ENCODE peak calls at places on chromosomes 5 and 9, in seven cellular contexts. One of them, this sample, is unnamed.

GRCh38 chr5:153964201-153965101 is 74.3 kb downstream of the FAM114A2 start:
- DNase-seq in pancreas: no peak
- DNase-seq in GM23338: peak; percentile 22
- DNase-seq in fibroblast of lung: no peak
- DNase-seq in lung: no peak
- DNase-seq in cardiac fibroblast: no peak
- DNase-seq in thyroid gland: no peak
- DNase-seq in this sample: no peak

GRCh38 chr5:31990701-31991110 is 183.4 kb downstream of the GOLPH3 start:
- DNase-seq in pancreas: no peak
- DNase-seq in GM23338: no peak
- DNase-seq in fibroblast of lung: no peak
- DNase-seq in lung: no peak
- DNase-seq in cardiac fibroblast: no peak
- DNase-seq in thyroid gland: no peak
- DNase-seq in this sample: peak; percentile 90

GRCh38 chr9:5799314-5799713 is 33.6 kb downstream of the ERMP1 start:
- DNase-seq in pancreas: no peak
- DNase-seq in GM23338: peak; percentile 51
- DNase-seq in fibroblast of lung: peak; percentile 74
- DNase-seq in lung: no peak
- DNase-seq in cardiac fibroblast: peak; percentile 75
- DNase-seq in thyroid gland: peak; percentile 37
- DNase-seq in this sample: peak; percentile 57

GRCh38 chr5:124774002-124774318 is 27.5 kb upstream of the ZNF608 start:
- DNase-seq in pancreas: no peak
- DNase-seq in GM23338: no peak
- DNase-seq in fibroblast of lung: no peak
- DNase-seq in lung: no peak
- DNase-seq in cardiac fibroblast: no peak
- DNase-seq in thyroid gland: no peak
- DNase-seq in this sample: no peak

GRCh38 chr5:127875235-127876021 is 172.2 kb downstream of the CCDC192 start:
- DNase-seq in pancreas: peak; percentile 44
- DNase-seq in GM23338: peak; percentile 76
- DNase-seq in fibroblast of lung: peak; percentile 78
- DNase-seq in lung: no peak
- DNase-seq in cardiac fibroblast: peak; percentile 78
- DNase-seq in thyroid gland: peak; percentile 39
- DNase-seq in this sample: peak; percentile 55

GRCh38 chr9:77909306-77909705 is 122.3 kb downstream of the GNAQ start:
- DNase-seq in pancreas: no peak
- DNase-seq in GM23338: no peak
- DNase-seq in fibroblast of lung: no peak
- DNase-seq in lung: no peak
- DNase-seq in cardiac fibroblast: no peak
- DNase-seq in thyroid gland: no peak
- DNase-seq in this sample: no peak

GRCh38 chr5:161685461-161685860 is at the start of gene GABRA6:
- DNase-seq in pancreas: no peak
- DNase-seq in GM23338: no peak
- DNase-seq in fibroblast of lung: no peak
- DNase-seq in lung: no peak
- DNase-seq in cardiac fibroblast: no peak
- DNase-seq in thyroid gland: no peak
- DNase-seq in this sample: no peak

GRCh38 chr5:1095302-1096016 is 16.4 kb downstream of the SLC12A7 start:
- DNase-seq in pancreas: no peak
- DNase-seq in GM23338: no peak
- DNase-seq in fibroblast of lung: no peak
- DNase-seq in lung: no peak
- DNase-seq in cardiac fibroblast: no peak
- DNase-seq in thyroid gland: no peak
- DNase-seq in this sample: no peak

GRCh38 chr9:30197954-30198353 is 2186.5 kb upstream of the ACO1 start:
- DNase-seq in pancreas: no peak
- DNase-seq in GM23338: peak; percentile 18
- DNase-seq in fibroblast of lung: no peak
- DNase-seq in lung: no peak
- DNase-seq in cardiac fibroblast: no peak
- DNase-seq in thyroid gland: no peak
- DNase-seq in this sample: peak; percentile 54

GRCh38 chr9:136081826-136082495 is 13.1 kb downstream of the NACC2 start:
- DNase-seq in pancreas: no peak
- DNase-seq in GM23338: no peak
- DNase-seq in fibroblast of lung: no peak
- DNase-seq in lung: no peak
- DNase-seq in cardiac fibroblast: no peak
- DNase-seq in thyroid gland: no peak
- DNase-seq in this sample: no peak

GRCh38 chr9:38141751-38142150 is 72.7 kb upstream of the SHB start:
- DNase-seq in pancreas: no peak
- DNase-seq in GM23338: no peak
- DNase-seq in fibroblast of lung: peak; percentile 61
- DNase-seq in lung: no peak
- DNase-seq in cardiac fibroblast: peak; percentile 56
- DNase-seq in thyroid gland: no peak
- DNase-seq in this sample: peak; percentile 35

GRCh38 chr5:1815881-1816292 is 14.7 kb downstream of the NDUFS6 start:
- DNase-seq in pancreas: no peak
- DNase-seq in GM23338: no peak
- DNase-seq in fibroblast of lung: no peak
- DNase-seq in lung: no peak
- DNase-seq in cardiac fibroblast: no peak
- DNase-seq in thyroid gland: no peak
- DNase-seq in this sample: no peak

GRCh38 chr5:125326114-125326513 is 579.7 kb upstream of the ZNF608 start:
- DNase-seq in pancreas: peak; percentile 23
- DNase-seq in GM23338: no peak
- DNase-seq in fibroblast of lung: peak; percentile 83
- DNase-seq in lung: peak; percentile 36
- DNase-seq in cardiac fibroblast: peak; percentile 74
- DNase-seq in thyroid gland: peak; percentile 6
- DNase-seq in this sample: peak; percentile 87

GRCh38 chr9:12813960-12814876 is 39.4 kb downstream of the LURAP1L start:
- DNase-seq in pancreas: peak; percentile 60
- DNase-seq in GM23338: no peak
- DNase-seq in fibroblast of lung: peak; percentile 100
- DNase-seq in lung: peak; percentile 50
- DNase-seq in cardiac fibroblast: peak; percentile 99
- DNase-seq in thyroid gland: peak; percentile 8
- DNase-seq in this sample: peak; percentile 100

GRCh38 chr9:33170464-33171156 is 3.5 kb upstream of the B4GALT1 start:
- DNase-seq in pancreas: peak; percentile 46
- DNase-seq in GM23338: peak; percentile 63
- DNase-seq in fibroblast of lung: peak; percentile 34
- DNase-seq in lung: peak; percentile 47
- DNase-seq in cardiac fibroblast: peak; percentile 37
- DNase-seq in thyroid gland: peak; percentile 61
- DNase-seq in this sample: peak; percentile 53

GRCh38 chr5:166725585-166725984 is 1565.9 kb upstream of the WWC1 start:
- DNase-seq in pancreas: no peak
- DNase-seq in GM23338: no peak
- DNase-seq in fibroblast of lung: no peak
- DNase-seq in lung: no peak
- DNase-seq in cardiac fibroblast: no peak
- DNase-seq in thyroid gland: no peak
- DNase-seq in this sample: no peak

GRCh38 chr5:125696762-125697161 is 726.4 kb upstream of the GRAMD2B start:
- DNase-seq in pancreas: no peak
- DNase-seq in GM23338: no peak
- DNase-seq in fibroblast of lung: peak; percentile 78
- DNase-seq in lung: no peak
- DNase-seq in cardiac fibroblast: peak; percentile 65
- DNase-seq in thyroid gland: no peak
- DNase-seq in this sample: peak; percentile 62

GRCh38 chr9:91978739-91979414 is 28.8 kb upstream of the ROR2 start:
- DNase-seq in pancreas: no peak
- DNase-seq in GM23338: peak; percentile 69
- DNase-seq in fibroblast of lung: peak; percentile 75
- DNase-seq in lung: no peak
- DNase-seq in cardiac fibroblast: peak; percentile 85
- DNase-seq in thyroid gland: peak; percentile 26
- DNase-seq in this sample: peak; percentile 53

GRCh38 chr9:118478752-118479151 is 774.5 kb downstream of the TLR4 start:
- DNase-seq in pancreas: no peak
- DNase-seq in GM23338: no peak
- DNase-seq in fibroblast of lung: no peak
- DNase-seq in lung: no peak
- DNase-seq in cardiac fibroblast: no peak
- DNase-seq in thyroid gland: no peak
- DNase-seq in this sample: no peak

GRCh38 chr5:171412186-171412585 is 7.3 kb upstream of the FGF18 start:
- DNase-seq in pancreas: no peak
- DNase-seq in GM23338: no peak
- DNase-seq in fibroblast of lung: no peak
- DNase-seq in lung: no peak
- DNase-seq in cardiac fibroblast: no peak
- DNase-seq in thyroid gland: no peak
- DNase-seq in this sample: no peak

GRCh38 chr9:109031241-109031640 is 17.9 kb upstream of the CTNNAL1 start:
- DNase-seq in pancreas: no peak
- DNase-seq in GM23338: no peak
- DNase-seq in fibroblast of lung: peak; percentile 20
- DNase-seq in lung: no peak
- DNase-seq in cardiac fibroblast: peak; percentile 83
- DNase-seq in thyroid gland: no peak
- DNase-seq in this sample: peak; percentile 84

GRCh38 chr9:121567142-121568100 is 67.8 kb upstream of the GGTA1 start:
- DNase-seq in pancreas: no peak
- DNase-seq in GM23338: peak; percentile 20
- DNase-seq in fibroblast of lung: no peak
- DNase-seq in lung: no peak
- DNase-seq in cardiac fibroblast: no peak
- DNase-seq in thyroid gland: no peak
- DNase-seq in this sample: no peak
- TF ChIP-seq CTCF in pancreas: no peak
- TF ChIP-seq CTCF in GM23338: no peak
- TF ChIP-seq CTCF in fibroblast of lung: peak; percentile 1
- TF ChIP-seq CTCF in lung: no peak
- TF ChIP-seq CTCF in cardiac fibroblast: no peak
- TF ChIP-seq CTCF in thyroid gland: no peak
- TF ChIP-seq CTCF in this sample: no peak

DNA sequence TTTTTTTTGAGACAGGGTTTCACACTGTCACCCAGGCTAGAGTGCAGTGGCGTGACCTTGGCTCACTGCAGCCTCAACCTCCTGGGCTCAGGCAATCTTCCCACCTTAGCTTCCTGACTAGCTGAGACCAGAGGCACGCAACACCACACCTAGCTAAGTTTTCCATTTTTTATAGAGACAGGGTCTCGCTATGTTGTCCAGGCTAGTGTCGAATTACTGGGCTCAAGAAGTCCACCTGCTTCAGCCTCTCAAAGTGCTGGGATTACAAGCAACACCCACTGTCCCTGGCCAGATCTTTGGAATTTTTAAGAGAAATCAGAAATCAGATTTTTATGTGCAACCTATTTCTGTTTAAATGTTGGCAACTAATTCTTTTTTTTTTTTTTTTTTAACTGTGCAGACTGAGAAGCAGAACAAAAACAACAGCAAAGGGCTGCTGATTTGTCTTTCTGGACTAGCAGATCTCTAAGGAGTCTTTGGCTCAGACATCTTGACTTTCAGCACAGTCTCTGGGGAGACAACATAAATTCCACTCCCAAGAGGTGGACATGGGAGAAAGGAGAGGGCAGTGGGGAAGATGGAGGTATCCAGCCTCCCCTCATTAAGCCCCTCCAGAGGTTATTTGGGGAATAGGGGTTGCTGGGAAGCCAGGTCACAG is 54.4 kb upstream of the FABP6 start:
- DNase-seq in pancreas: no peak
- DNase-seq in GM23338: no peak
- DNase-seq in fibroblast of lung: no peak
- DNase-seq in lung: no peak
- DNase-seq in cardiac fibroblast: peak; percentile 54
- DNase-seq in thyroid gland: no peak
- DNase-seq in this sample: no peak
- H3K4me3 ChIP-seq in pancreas: no peak overlapping the region
- H3K4me3 ChIP-seq in GM23338: no peak overlapping the region
- H3K4me3 ChIP-seq in fibroblast of lung: no peak overlapping the region
- H3K4me3 ChIP-seq in lung: no peak overlapping the region
- H3K4me3 ChIP-seq in cardiac fibroblast: no peak overlapping the region
- H3K4me3 ChIP-seq in thyroid gland: no peak overlapping the region
- H3K4me3 ChIP-seq in this sample: no peak overlapping the region

GRCh38 chr5:14155075-14155474 is 11.9 kb downstream of the TRIO start:
- DNase-seq in pancreas: no peak
- DNase-seq in GM23338: no peak
- DNase-seq in fibroblast of lung: no peak
- DNase-seq in lung: no peak
- DNase-seq in cardiac fibroblast: no peak
- DNase-seq in thyroid gland: no peak
- DNase-seq in this sample: no peak

GRCh38 chr5:14156611-14157493 is 13.7 kb downstream of the TRIO start:
- DNase-seq in pancreas: no peak
- DNase-seq in GM23338: no peak
- DNase-seq in fibroblast of lung: peak; percentile 99
- DNase-seq in lung: no peak
- DNase-seq in cardiac fibroblast: peak; percentile 98
- DNase-seq in thyroid gland: no peak
- DNase-seq in this sample: peak; percentile 96

GRCh38 chr5:14158890-14159666 is 15.9 kb downstream of the TRIO start:
- DNase-seq in pancreas: no peak
- DNase-seq in GM23338: no peak
- DNase-seq in fibroblast of lung: no peak
- DNase-seq in lung: no peak
- DNase-seq in cardiac fibroblast: no peak
- DNase-seq in thyroid gland: no peak
- DNase-seq in this sample: no peak

GRCh38 chr5:14155730-14156129 is 12.6 kb downstream of the TRIO start:
- DNase-seq in pancreas: no peak
- DNase-seq in GM23338: no peak
- DNase-seq in fibroblast of lung: no peak
- DNase-seq in lung: no peak
- DNase-seq in cardiac fibroblast: no peak
- DNase-seq in thyroid gland: no peak
- DNase-seq in this sample: no peak

DNA sequence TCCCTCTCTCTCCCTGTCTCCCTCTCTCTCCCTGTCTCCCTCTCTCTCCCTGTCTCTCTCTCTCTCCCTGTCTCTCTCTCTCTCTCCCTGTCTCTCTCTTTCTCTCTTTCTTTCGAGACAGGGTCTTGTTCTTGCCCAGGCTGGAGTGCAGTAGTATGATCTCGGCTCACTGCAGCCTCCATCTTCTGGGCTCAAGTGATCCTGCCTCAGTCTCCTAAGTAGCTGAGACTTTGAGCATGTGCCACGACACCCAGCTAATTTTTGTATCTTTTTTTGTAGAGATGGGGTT is 14.3 kb downstream of the TRIO start:
- DNase-seq in pancreas: no peak
- DNase-seq in GM23338: no peak
- DNase-seq in fibroblast of lung: no peak
- DNase-seq in lung: no peak
- DNase-seq in cardiac fibroblast: no peak
- DNase-seq in thyroid gland: no peak
- DNase-seq in this sample: no peak
- TF ChIP-seq CTCF in pancreas: no peak
- TF ChIP-seq CTCF in GM23338: no peak
- TF ChIP-seq CTCF in fibroblast of lung: no peak
- TF ChIP-seq CTCF in lung: no peak
- TF ChIP-seq CTCF in cardiac fibroblast: no peak
- TF ChIP-seq CTCF in thyroid gland: no peak
- TF ChIP-seq CTCF in this sample: no peak

GRCh38 chr5:142508027-142508426 is 177.9 kb downstream of the FGF1 start:
- DNase-seq in pancreas: peak; percentile 24
- DNase-seq in GM23338: no peak
- DNase-seq in fibroblast of lung: no peak
- DNase-seq in lung: peak; percentile 31
- DNase-seq in cardiac fibroblast: no peak
- DNase-seq in thyroid gland: no peak
- DNase-seq in this sample: no peak
- H3K4me3 ChIP-seq in pancreas: peak overlapping the region; percentile 2
- H3K4me3 ChIP-seq in GM23338: no peak overlapping the region
- H3K4me3 ChIP-seq in fibroblast of lung: no peak overlapping the region
- H3K4me3 ChIP-seq in lung: no peak overlapping the region
- H3K4me3 ChIP-seq in cardiac fibroblast: no peak overlapping the region
- H3K4me3 ChIP-seq in thyroid gland: no peak overlapping the region
- H3K4me3 ChIP-seq in this sample: no peak overlapping the region